ENCODE peak calls at places on chromosomes 11 and 22, in six cellular contexts. G is uterus, F is ovary, U is mesenchymal stem cell, A is IMR-90, E is PC-9. W is an unnamed sample.

GRCh38 chr11:94740975-94741707 is 27.0 kb upstream of the AMOTL1 start:
- DNase-seq in G (peak; percentile 41), F (peak; percentile 67), U (peak; percentile 77), A (peak; percentile 69), E (peak; percentile 79), W (no peak)

GRCh38 chr11:64723117-64723906 is at the start of gene NRXN2:
- DNase-seq in G (peak; percentile 76), F (peak; percentile 89), U (peak; percentile 80), A (peak; percentile 70), E (peak; percentile 56), W (peak; percentile 83)

GRCh38 chr22:35842954-35843353 is 125.3 kb downstream of the APOL5 start:
- DNase-seq in G (no peak), F (no peak), U (peak; percentile 74), A (peak; percentile 36), E (no peak), W (no peak)

GRCh38 chr11:122758361-122758760 is 79.9 kb upstream of the CRTAM start:
- DNase-seq in G (no peak), F (no peak), U (no peak), A (no peak), E (no peak), W (no peak)

GRCh38 chr22:37508431-37508963 is 10.7 kb downstream of the CARD10 start:
- DNase-seq in G (no peak), F (no peak), U (no peak), A (no peak), E (peak; percentile 59), W (no peak)

GRCh38 chr22:46027219-46028068 is 50.5 kb upstream of the WNT7B start:
- DNase-seq in G (peak; percentile 56), F (peak; percentile 90), U (no peak), A (no peak), E (no peak), W (no peak)

GRCh38 chr22:21685164-21685513 is 19.3 kb downstream of the PPIL2 start:
- DNase-seq in G (no peak), F (no peak), U (no peak), A (no peak), E (no peak), W (no peak)

GRCh38 chr11:95829580-95830259 is 39.4 kb downstream of the CEP57 start:
- DNase-seq in G (no peak), F (no peak), U (no peak), A (peak; percentile 87), E (no peak), W (no peak)

GRCh38 chr11:76119032-76119431 is 87.3 kb downstream of the WNT11 start:
- DNase-seq in G (no peak), F (no peak), U (no peak), A (no peak), E (no peak), W (no peak)

GRCh38 chr11:63802637-63803414 is 10.4 kb upstream of the SPINDOC start:
- DNase-seq in G (no peak), F (no peak), U (peak; percentile 82), A (peak; percentile 57), E (peak; percentile 95), W (no peak)

GRCh38 chr11:62546244-62546936 is at the start of gene AHNAK:
- DNase-seq in G (peak; percentile 87), F (peak; percentile 87), U (peak; percentile 75), A (peak; percentile 52), E (no peak), W (peak; percentile 81)

GRCh38 chr11:106449756-106450155 is 372.3 kb downstream of the AASDHPPT start:
- DNase-seq in G (no peak), F (no peak), U (no peak), A (no peak), E (no peak), W (no peak)

GRCh38 chr22:38347944-38348750 is 30.9 kb upstream of the CSNK1E start:
- DNase-seq in G (no peak), F (peak; percentile 19), U (no peak), A (peak; percentile 29), E (peak; percentile 60), W (no peak)

GRCh38 chr11:86151188-86152005 is 82.5 kb upstream of the PICALM start:
- DNase-seq in G (peak; percentile 27), F (peak; percentile 55), U (peak; percentile 40), A (peak; percentile 23), E (peak; percentile 67), W (no peak)

GRCh38 chr22:24994070-24994763 is 41.7 kb downstream of the KIAA1671 start:
- DNase-seq in G (no peak), F (no peak), U (peak; percentile 66), A (no peak), E (peak; percentile 97), W (no peak)

GRCh38 chr11:66600219-66600923 is 7.4 kb downstream of the CCS start:
- DNase-seq in G (no peak), F (no peak), U (no peak), A (peak; percentile 36), E (no peak), W (no peak)

GRCh38 chr11:102568851-102569250 is 38.3 kb upstream of the MMP7 start:
- DNase-seq in G (no peak), F (no peak), U (no peak), A (no peak), E (no peak), W (no peak)
- H3K4me3 ChIP-seq in G (no peak overlapping the region), F (no peak overlapping the region), U (no peak overlapping the region), A (no peak overlapping the region), E (no peak overlapping the region), W (no peak overlapping the region)

GRCh38 chr22:44396727-44397722 is 84.3 kb upstream of the SHISAL1 start:
- DNase-seq in G (peak; percentile 4), F (no peak), U (no peak), A (no peak), E (no peak), W (no peak)

GRCh38 chr22:44400763-44401060 is 88.0 kb upstream of the SHISAL1 start:
- DNase-seq in G (no peak), F (no peak), U (no peak), A (no peak), E (no peak), W (no peak)

GRCh38 chr22:44399906-44400762 is 87.4 kb upstream of the SHISAL1 start:
- DNase-seq in G (peak; percentile 2), F (peak; percentile 26), U (no peak), A (no peak), E (no peak), W (no peak)

GRCh38 chr22:44399196-44399837 is 86.6 kb upstream of the SHISAL1 start:
- DNase-seq in G (peak; percentile 4), F (no peak), U (no peak), A (no peak), E (no peak), W (no peak)

GRCh38 chr22:44398791-44399190 is 86.0 kb upstream of the SHISAL1 start:
- DNase-seq in G (peak; percentile 3), F (no peak), U (no peak), A (no peak), E (no peak), W (no peak)
- H3K27me3 ChIP-seq in G (no peaks in the 10 kb centered on the region), F (no peaks in the 10 kb centered on the region), U (peaks cover 86% of the 10 kb centered on the region), A (peaks cover 19% of the 10 kb centered on the region), E (no peaks in the 10 kb centered on the region), W (no peaks in the 10 kb centered on the region)

DNA sequence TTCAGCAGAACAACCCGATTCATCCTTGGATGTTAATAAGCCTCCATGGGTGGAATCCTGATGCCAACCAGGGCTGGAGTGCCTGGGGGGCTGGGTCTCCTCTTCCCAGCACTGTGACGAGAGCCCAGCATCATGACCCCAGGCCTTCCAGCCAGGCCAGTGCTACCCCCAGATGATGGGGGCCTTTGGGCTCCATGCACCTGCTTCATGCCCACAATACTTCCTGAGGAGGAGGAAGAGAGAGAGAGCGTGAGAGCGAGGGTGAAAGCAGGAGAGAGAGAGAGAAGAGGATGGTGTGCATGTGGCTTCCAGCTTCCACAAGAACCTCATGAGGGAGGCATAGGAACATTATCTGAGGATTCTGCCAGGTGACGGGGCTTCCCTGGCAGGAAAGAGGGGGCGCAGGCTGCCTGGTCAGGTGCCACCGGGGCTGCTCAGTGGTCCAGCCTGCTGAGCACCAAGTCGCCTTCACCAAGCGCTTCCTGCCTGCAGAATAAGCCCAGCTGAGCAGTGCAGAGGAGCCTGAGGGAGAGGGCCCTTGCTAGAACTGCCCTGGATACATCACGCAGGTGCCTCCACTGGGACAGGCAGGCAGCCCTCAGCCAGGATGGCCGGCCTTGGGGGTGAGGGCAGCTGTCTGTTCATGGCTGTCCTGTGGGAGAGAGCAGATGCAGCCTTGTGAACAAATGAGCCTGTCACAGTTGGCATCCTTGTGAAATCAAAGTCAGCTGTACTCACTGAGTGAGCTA is 243.3 kb upstream of the B3GAT1 start:
- DNase-seq in G (peak; percentile 3), F (no peak), U (no peak), A (no peak), E (no peak), W (no peak)
- H3K4me3 ChIP-seq in G (no peak overlapping the region), F (no peak overlapping the region), U (no peak overlapping the region), A (no peak overlapping the region), E (no peak overlapping the region), W (no peak overlapping the region)

GRCh38 chr11:20172721-20173447 is 12.6 kb upstream of the DBX1 start:
- DNase-seq in G (no peak), F (no peak), U (no peak), A (no peak), E (no peak), W (no peak)
- H3K27me3 ChIP-seq in G (no peaks in the 10 kb centered on the region), F (no peaks in the 10 kb centered on the region), U (peaks cover 58% of the 10 kb centered on the region), A (peaks cover 12% of the 10 kb centered on the region), E (peaks cover 24% of the 10 kb centered on the region), W (no peaks in the 10 kb centered on the region)

DNA sequence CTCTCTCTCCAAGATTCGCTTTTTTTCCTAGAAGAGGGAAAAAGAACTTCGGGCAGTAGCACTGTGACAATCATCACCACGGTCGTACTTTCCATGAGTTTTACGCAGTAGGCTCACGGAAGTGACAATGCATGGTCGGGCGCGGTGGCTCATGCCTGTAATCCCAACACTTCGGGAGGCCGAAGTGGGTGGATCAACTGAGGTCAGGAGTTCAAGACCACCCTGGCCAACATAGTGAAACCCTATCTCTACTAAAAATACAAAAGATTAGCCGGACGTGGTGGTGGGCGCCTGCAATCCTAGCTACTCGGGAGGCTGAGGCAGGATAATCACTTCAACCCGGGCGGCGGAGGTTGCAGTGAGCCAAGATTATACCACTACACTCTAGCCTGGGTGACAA is 23.4 kb downstream of the GRAP2 start:
- DNase-seq in G (no peak), F (no peak), U (no peak), A (no peak), E (no peak), W (no peak)
- H3K4me3 ChIP-seq in G (no peak overlapping the region), F (no peak overlapping the region), U (no peak overlapping the region), A (no peak overlapping the region), E (no peak overlapping the region), W (peak overlapping the region; percentile 9)